ENCODE peak calls at places on chromosomes 12 and 14, in eight cellular contexts. A, Z, F, Y, U, X, G and T are unnamed samples.

GRCh38 chr14:99966030-99966429 is 99.2 kb upstream of the EVL start:
- DNase-seq in Z (no peak), G (no peak), X (no peak), U (no peak), A (no peak), Y (no peak), F (no peak), T (no peak)

GRCh38 chr12:47234576-47235141 is 154.9 kb upstream of the AMIGO2 start:
- DNase-seq in A (no peak), Y (no peak), F (no peak), G (no peak), U (no peak), Z (no peak), X (no peak), T (no peak)

GRCh38 chr12:48995061-48995879 is 3.9 kb downstream of the DDN start:
- DNase-seq in U (no peak), Z (peak), G (peak), A (peak), X (peak), Y (peak), F (peak), T (peak)

GRCh38 chr12:6699989-6700645 is 498 bp downstream of the PIANP start:
- DNase-seq in Z (no peak), Y (no peak), X (no peak), F (no peak), G (no peak), A (no peak), U (no peak), T (no peak)

GRCh38 chr12:124433147-124433874 is 134.1 kb downstream of the NCOR2 start:
- DNase-seq in Z (no peak), A (no peak), G (no peak), U (peak), Y (no peak), F (peak), X (no peak), T (no peak)

GRCh38 chr14:99755629-99756603 is 37.3 kb upstream of the EML1 start:
- DNase-seq in F (peak), G (peak), U (peak), A (peak), Y (peak), X (peak), Z (no peak), T (no peak)

GRCh38 chr12:32302218-32302826 is 97.0 kb upstream of the FGD4 start:
- DNase-seq in F (no peak), Z (peak), A (no peak), X (peak), Y (no peak), U (no peak), G (peak), T (peak)

GRCh38 chr12:23929906-23930305 is 19.6 kb downstream of the SOX5 start:
- DNase-seq in F (no peak), U (no peak), G (no peak), X (no peak), Y (no peak), Z (no peak), A (no peak), T (no peak)

GRCh38 chr12:10395390-10395998 is 5.7 kb upstream of the KLRK1 start:
- DNase-seq in Y (peak), Z (no peak), X (peak), U (peak), F (no peak), A (peak), G (peak), T (no peak)

GRCh38 chr12:122049827-122050226 is 28.1 kb downstream of the BCL7A start:
- DNase-seq in F (no peak), Z (no peak), Y (no peak), U (no peak), X (no peak), A (no peak), G (no peak), T (peak)

GRCh38 chr14:77311217-77311616 is 9.5 kb downstream of the POMT2 start:
- DNase-seq in U (no peak), Y (no peak), Z (no peak), F (no peak), G (no peak), A (no peak), X (no peak), T (peak)

GRCh38 chr14:69316449-69317391 is 56.8 kb downstream of the GALNT16 start:
- DNase-seq in F (peak), A (peak), X (peak), G (peak), Y (peak), Z (no peak), U (peak), T (no peak)

GRCh38 chr14:72745991-72746980 is 147.6 kb downstream of the DPF3 start:
- DNase-seq in F (no peak), G (no peak), Y (no peak), U (no peak), X (peak), Z (no peak), A (no peak), T (peak)

GRCh38 chr12:93593833-93594232 is 21.4 kb downstream of the SOCS2 start:
- DNase-seq in U (no peak), X (no peak), G (no peak), A (no peak), Z (no peak), Y (no peak), F (no peak), T (no peak)

GRCh38 chr12:116533343-116534248 is 25.6 kb upstream of the MAP1LC3B2 start:
- DNase-seq in G (peak), Z (peak), F (peak), A (peak), Y (peak), X (peak), U (peak), T (peak)

GRCh38 chr12:23113781-23114180 is 488.8 kb downstream of the ETNK1 start:
- DNase-seq in Y (no peak), Z (no peak), A (no peak), F (no peak), U (no peak), G (no peak), X (no peak), T (no peak)

GRCh38 chr14:66163023-66163422 is 323.1 kb upstream of the CCDC196 start:
- DNase-seq in F (no peak), Z (no peak), Y (no peak), G (no peak), X (no peak), U (no peak), A (no peak), T (no peak)

GRCh38 chr12:114903394-114903748 is 219.4 kb upstream of the TBX3 start:
- DNase-seq in U (no peak), F (no peak), X (no peak), Y (no peak), G (no peak), Z (no peak), A (no peak), T (no peak)

GRCh38 chr14:20866963-20867362 is 24.2 kb upstream of the RNASE3 start:
- DNase-seq in G (peak), U (no peak), A (no peak), X (no peak), F (peak), Z (no peak), Y (no peak), T (peak)

GRCh38 chr14:64213079-64213478 is 81.1 kb downstream of the ESR2 start:
- DNase-seq in A (no peak), Z (no peak), G (no peak), U (no peak), Y (no peak), X (no peak), F (peak), T (no peak)

GRCh38 chr14:93081875-93082570 is 33.7 kb downstream of the ITPK1 start:
- DNase-seq in G (no peak), Y (no peak), F (no peak), A (no peak), U (no peak), Z (no peak), X (no peak), T (no peak)
- TF ChIP-seq POLR2A in G (no peak), Y (no peak), F (no peak), A (no peak), U (no peak), Z (no peak), X (no peak), T (no peak)

GRCh38 chr12:123364532-123365140 is at the start of gene SBNO1:
- DNase-seq in F (peak), X (peak), A (peak), G (peak), Y (peak), Z (peak), U (peak), T (peak)
- TF ChIP-seq POLR2A in F (peak), X (peak), A (peak), G (peak), Y (peak), Z (peak), U (peak), T (no peak)

GRCh38 chr14:92512807-92513203 is 776 bp upstream of the RIN3 start:
- DNase-seq in F (no peak), X (no peak), G (no peak), Z (no peak), A (no peak), U (no peak), Y (no peak), T (no peak)

GRCh38 chr14:92513966-92514843 is 624 bp downstream of the RIN3 start:
- DNase-seq in Y (no peak), U (no peak), G (no peak), A (peak), F (peak), X (no peak), Z (no peak), T (peak)

GRCh38 chr14:92514844-92515509 is 1.4 kb downstream of the RIN3 start:
- DNase-seq in A (no peak), F (peak), Z (no peak), G (no peak), X (no peak), Y (no peak), U (no peak), T (no peak)

GRCh38 chr14:92511472-92512247 is 1.9 kb upstream of the RIN3 start:
- DNase-seq in A (peak), F (no peak), Z (no peak), U (no peak), X (peak), Y (no peak), G (no peak), T (no peak)

GRCh38 chr14:92513204-92513965 is at the start of gene RIN3:
- DNase-seq in G (no peak), Y (no peak), Z (no peak), X (peak), U (no peak), A (peak), F (peak), T (peak)
- TF ChIP-seq POLR2A in G (no peak), Y (no peak), Z (no peak), X (no peak), U (peak), A (peak), F (no peak), T (peak)

GRCh38 chr12:12716151-12716844 is 870 bp upstream of the CDKN1B start:
- DNase-seq in Z (no peak), G (peak), Y (no peak), A (no peak), X (no peak), F (no peak), U (no peak), T (peak)
- TF ChIP-seq POLR2A in Z (no peak), G (no peak), Y (no peak), A (no peak), X (no peak), F (no peak), U (no peak), T (no peak)

DNA sequence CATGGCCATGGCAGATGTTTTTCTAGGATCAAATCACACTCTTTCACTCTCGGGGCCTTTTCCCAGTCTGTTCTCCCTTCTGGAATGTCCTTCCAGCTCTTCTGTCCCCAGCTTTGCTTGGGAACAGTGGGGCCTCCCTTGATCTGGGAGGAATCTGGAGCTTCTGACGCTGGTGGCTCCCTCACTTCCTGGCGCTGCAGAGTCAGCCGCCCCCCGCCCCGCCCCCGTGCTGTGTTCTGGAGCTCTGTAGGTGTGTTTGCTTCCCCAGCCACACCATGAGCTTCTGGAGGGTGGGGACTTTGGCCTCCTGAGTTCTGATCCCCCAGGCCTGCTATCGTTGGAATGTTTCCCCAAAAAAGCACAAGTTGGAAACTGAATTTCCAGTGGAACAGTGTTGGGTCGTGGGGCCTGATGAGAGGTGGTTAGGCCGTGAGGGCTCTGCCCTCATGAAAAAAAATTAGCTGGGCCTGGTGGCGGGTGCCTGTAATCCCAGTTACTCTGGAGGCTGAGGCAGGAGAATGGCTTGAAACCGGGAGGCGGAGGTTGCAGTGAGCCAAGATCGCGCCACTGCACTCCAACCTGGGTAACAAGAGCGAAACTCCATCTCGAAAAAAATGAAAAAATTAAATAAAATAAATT is 17.5 kb upstream of the RCOR1 start:
- DNase-seq in Y (no peak), Z (peak), A (no peak), U (no peak), G (no peak), X (no peak), F (no peak), T (no peak)
- TF ChIP-seq POLR2A in Y (no peak), Z (no peak), A (no peak), U (no peak), G (no peak), X (no peak), F (no peak), T (no peak)

GRCh38 chr14:104680806-104681688 is 8.4 kb upstream of the INF2 start:
- DNase-seq in X (peak), Y (peak), A (peak), U (peak), F (peak), G (peak), Z (no peak), T (peak)

GRCh38 chr14:104681689-104682074 is 7.7 kb upstream of the INF2 start:
- DNase-seq in A (peak), Z (no peak), G (peak), U (peak), F (peak), X (peak), Y (peak), T (no peak)

GRCh38 chr14:104678901-104679705 is 10.3 kb upstream of the INF2 start:
- DNase-seq in Y (no peak), U (no peak), F (no peak), A (no peak), X (no peak), G (no peak), Z (no peak), T (no peak)

GRCh38 chr14:104678346-104678745 is 11.1 kb upstream of the INF2 start:
- DNase-seq in G (no peak), U (no peak), X (no peak), Y (no peak), Z (peak), F (no peak), A (no peak), T (peak)

DNA sequence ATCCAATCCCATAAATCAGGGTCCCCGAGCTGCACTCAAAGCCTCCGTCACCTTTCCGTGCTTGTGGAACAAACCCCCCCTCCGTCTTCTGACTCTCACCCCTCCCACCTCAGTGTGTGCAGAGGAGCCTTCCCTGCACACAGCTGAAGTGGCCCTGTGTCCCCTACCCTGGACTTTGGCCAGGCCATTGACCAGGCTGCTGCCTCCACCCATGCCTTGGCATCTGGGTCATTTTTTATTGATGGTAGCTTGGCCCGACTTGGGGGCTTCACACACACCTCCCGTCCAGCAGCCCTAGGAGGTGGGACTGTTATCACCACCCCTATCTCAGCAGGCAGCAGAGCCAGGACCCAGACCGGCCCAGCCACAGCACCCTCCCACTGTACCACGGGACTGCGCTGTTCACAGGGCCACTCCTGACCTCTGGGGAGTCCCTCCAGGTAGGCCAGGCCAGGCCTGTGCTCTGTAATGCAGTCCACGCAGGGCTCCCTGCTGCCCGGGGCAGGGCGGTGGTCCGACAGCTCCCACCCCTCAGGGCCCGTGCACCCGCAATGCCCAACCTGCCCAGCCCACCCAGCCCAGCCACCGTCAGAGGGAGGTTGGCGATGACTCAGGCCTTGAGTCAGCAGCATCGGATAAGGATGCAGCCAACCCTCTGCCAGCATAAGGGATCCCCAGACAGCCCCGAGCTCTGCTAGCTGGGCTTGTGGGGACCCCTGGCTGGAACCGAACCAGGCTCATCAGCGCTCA is 9.2 kb upstream of the INF2 start:
- DNase-seq in X (peak), Z (peak), G (peak), A (peak), F (no peak), Y (no peak), U (no peak), T (peak)
- TF ChIP-seq POLR2A in X (no peak), Z (no peak), G (no peak), A (no peak), F (no peak), Y (no peak), U (no peak), T (peak)

DNA sequence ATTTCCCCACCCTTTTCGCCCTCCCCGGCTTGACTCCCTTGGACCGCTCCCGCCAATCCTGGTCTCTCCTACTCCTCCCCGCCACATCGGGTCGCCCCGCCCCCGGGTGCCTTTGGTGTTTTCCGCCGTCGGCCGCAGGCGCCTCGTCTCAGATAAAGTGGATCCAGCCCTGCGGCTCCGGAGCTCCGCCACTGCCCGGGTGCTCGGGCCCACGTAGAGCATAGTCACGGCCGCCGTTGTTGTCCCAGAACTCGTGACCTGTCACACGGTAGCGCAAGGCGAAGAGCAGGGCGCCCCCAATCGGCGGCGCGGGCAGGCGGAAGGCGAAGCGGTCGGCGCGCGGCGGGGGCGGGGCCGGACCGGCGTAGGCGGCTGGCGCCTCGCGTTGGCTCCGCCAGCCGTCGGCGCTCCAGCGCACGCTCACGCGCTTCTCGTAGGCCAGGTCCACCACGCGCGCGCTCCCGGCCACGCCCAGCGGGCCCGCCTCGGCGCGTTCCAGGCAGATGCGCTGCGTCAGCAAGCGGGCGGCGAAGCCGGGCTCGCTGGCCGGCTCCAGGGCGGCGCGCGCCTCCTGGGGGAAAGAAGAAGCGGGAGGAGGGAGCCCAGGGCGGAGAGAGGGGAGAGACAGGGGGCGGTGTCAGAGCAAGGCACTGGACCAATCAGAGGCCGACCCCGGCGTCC is 1.2 kb downstream of the PPP1R3E start:
- DNase-seq in G (peak), A (peak), Y (peak), F (peak), Z (peak), U (peak), X (peak), T (peak)
- TF ChIP-seq POLR2A in G (peak), A (peak), Y (peak), F (peak), Z (no peak), U (peak), X (peak), T (no peak)

GRCh38 chr12:54358945-54359761 is 5.1 kb downstream of the GPR84 start:
- DNase-seq in U (peak), F (peak), G (peak), Z (peak), Y (peak), A (peak), X (peak), T (peak)
- TF ChIP-seq POLR2A in U (peak), F (no peak), G (peak), Z (peak), Y (no peak), A (peak), X (peak), T (no peak)

GRCh38 chr12:76878899-76879709 is at the start of gene CSRP2:
- DNase-seq in G (peak), Y (peak), F (peak), Z (peak), U (peak), X (peak), A (peak), T (peak)
- TF ChIP-seq POLR2A in G (peak), Y (peak), F (no peak), Z (no peak), U (peak), X (peak), A (peak), T (no peak)

DNA sequence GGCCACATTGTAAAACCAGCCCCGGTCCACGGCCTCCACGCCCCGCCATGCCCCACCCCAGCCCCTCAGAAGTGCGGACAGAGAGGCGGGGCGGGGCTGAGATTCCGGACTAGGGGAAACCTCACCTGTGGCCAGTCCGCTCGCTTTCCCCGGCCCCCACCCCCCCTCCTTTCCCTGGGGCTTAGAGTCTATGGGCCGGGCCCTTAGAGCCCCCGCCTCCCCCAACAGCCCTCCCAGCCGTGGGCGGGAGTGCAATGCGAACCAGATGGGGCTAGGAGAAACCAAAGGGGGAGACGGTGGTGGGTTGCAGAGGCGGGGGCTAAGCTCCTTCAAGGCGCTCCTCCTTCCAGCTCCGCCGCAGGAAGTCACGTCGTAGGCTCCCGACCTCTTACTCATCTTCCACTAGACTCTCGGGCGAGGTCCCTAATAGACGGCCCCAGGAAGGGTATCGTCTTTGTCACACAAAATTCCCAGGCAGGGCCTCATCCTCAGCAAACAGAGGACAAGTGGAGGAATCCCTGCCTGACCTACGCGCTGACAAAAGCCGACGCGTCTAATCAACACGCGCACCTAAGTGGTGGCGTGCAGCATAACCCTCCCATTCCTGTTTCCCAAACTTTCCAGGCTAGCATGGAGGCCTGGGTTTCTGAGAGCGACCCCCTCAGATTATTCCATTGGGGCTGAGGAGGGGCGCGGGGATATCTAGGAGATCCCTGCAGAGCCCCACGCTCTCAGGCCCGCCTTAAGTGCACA is 1.0 kb upstream of the NAB2 start:
- DNase-seq in Z (peak), X (peak), A (peak), U (peak), F (peak), Y (peak), G (peak), T (peak)
- TF ChIP-seq POLR2A in Z (peak), X (peak), A (peak), U (no peak), F (no peak), Y (peak), G (peak), T (peak)